ENCODE peak calls at places on chromosomes 6 and 20, in five cellular contexts. P is A549, W is GM12878, D is K562, A is HepG2. Y is an unnamed sample.

GRCh38 chr20:48722002-48722731 is 105.6 kb downstream of the PREX1 start:
- DNase-seq in P (no peak), W (no peak), D (no peak), A (no peak), Y (no peak)

GRCh38 chr6:28336284-28337024 is 506 bp upstream of the ZSCAN31 start:
- DNase-seq in P (no peak), W (peak; percentile 53), D (peak; percentile 48), A (peak; percentile 44), Y (no peak)

GRCh38 chr6:17994019-17994418 is 6.6 kb upstream of the KIF13A start:
- DNase-seq in P (no peak), W (no peak), D (no peak), A (no peak), Y (no peak)

GRCh38 chr20:1401431-1401907 is 8.6 kb upstream of the FKBP1A start:
- DNase-seq in P (no peak), W (no peak), D (no peak), A (peak; percentile 47), Y (no peak)

GRCh38 chr6:31304683-31305082 is 32.8 kb upstream of the HLA-C start:
- DNase-seq in P (no peak), W (no peak), D (no peak), A (no peak), Y (no peak)

GRCh38 chr20:41748756-41749582 is 130.8 kb upstream of the CHD6 start:
- DNase-seq in P (no peak), W (no peak), D (no peak), A (no peak), Y (no peak)

GRCh38 chr20:64145458-64146300 is 18.6 kb upstream of the MYT1 start:
- DNase-seq in P (no peak), W (no peak), D (peak; percentile 49), A (no peak), Y (peak; percentile 66)

GRCh38 chr6:132813173-132813856 is 1.1 kb upstream of the RPS12 start:
- DNase-seq in P (no peak), W (no peak), D (peak; percentile 37), A (peak; percentile 57), Y (peak; percentile 33)

GRCh38 chr20:46468508-46468907 is 44.9 kb downstream of the ZNF334 start:
- DNase-seq in P (no peak), W (no peak), D (peak; percentile 18), A (no peak), Y (no peak)

GRCh38 chr20:5863040-5863811 is 87.1 kb downstream of the TRMT6 start:
- DNase-seq in P (no peak), W (no peak), D (no peak), A (no peak), Y (no peak)

GRCh38 chr6:37417393-37417792 is 15.6 kb upstream of the CMTR1 start:
- DNase-seq in P (no peak), W (no peak), D (no peak), A (no peak), Y (no peak)

GRCh38 chr20:9051508-9051907 is 17.4 kb upstream of the PLCB4 start:
- DNase-seq in P (peak; percentile 75), W (no peak), D (peak; percentile 6), A (peak; percentile 43), Y (no peak)

GRCh38 chr6:16333580-16333979 is 95.2 kb downstream of the GMPR start:
- DNase-seq in P (no peak), W (no peak), D (no peak), A (no peak), Y (no peak)

GRCh38 chr6:40410792-40411191 is 176.4 kb downstream of the LRFN2 start:
- DNase-seq in P (no peak), W (no peak), D (no peak), A (no peak), Y (no peak)

GRCh38 chr20:408843-409696 is 971 bp downstream of the RBCK1 start:
- DNase-seq in P (no peak), W (no peak), D (no peak), A (no peak), Y (no peak)

GRCh38 chr6:814378-815347 is 121.7 kb upstream of the EXOC2 start:
- DNase-seq in P (no peak), W (no peak), D (no peak), A (no peak), Y (no peak)

GRCh38 chr20:64101731-64102621 is 5.4 kb downstream of the NPBWR2 start:
- DNase-seq in P (peak; percentile 79), W (no peak), D (peak; percentile 95), A (no peak), Y (peak; percentile 79)

GRCh38 chr6:16519265-16520242 is 241.7 kb downstream of the ATXN1 start:
- DNase-seq in P (no peak), W (no peak), D (no peak), A (peak; percentile 86), Y (no peak)

GRCh38 chr20:31842471-31843157 is 2.8 kb downstream of the FOXS1 start:
- DNase-seq in P (no peak), W (no peak), D (no peak), A (no peak), Y (no peak)

GRCh38 chr6:44661631-44662030 is 274.1 kb downstream of the CDC5L start:
- DNase-seq in P (no peak), W (no peak), D (no peak), A (no peak), Y (no peak)

DNA sequence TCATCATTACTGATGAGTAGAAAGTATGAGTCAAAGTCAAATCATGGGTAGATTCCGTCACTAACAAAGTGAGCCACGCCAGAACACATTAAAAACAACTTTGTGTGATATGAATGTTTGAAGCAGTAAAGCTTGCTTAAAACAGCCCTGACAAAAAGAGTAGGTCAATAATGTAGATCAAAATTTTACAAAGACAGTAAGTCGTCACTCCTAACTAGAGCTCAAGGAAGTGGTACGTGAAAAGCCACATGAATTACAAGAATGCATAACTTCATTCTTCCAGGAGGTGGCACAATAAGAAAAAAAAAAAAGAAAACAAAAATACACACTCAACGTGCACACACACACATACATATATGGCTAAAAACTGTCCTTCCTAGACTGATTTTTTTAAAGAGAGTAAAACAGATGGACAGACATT is 69.9 kb downstream of the HACE1 start:
- DNase-seq in P (peak; percentile 9), W (no peak), D (no peak), A (peak; percentile 18), Y (no peak)
- TF ChIP-seq ESRRA in P (no peak), W (no peak), D (no peak), A (no peak), Y (no peak)

GRCh38 chr6:52312461-52312860 is 27.9 kb upstream of the MCM3 start:
- DNase-seq in P (no peak), W (no peak), D (no peak), A (peak; percentile 58), Y (no peak)

GRCh38 chr6:52317841-52318581 is 33.5 kb upstream of the MCM3 start:
- DNase-seq in P (peak; percentile 13), W (peak; percentile 62), D (no peak), A (peak; percentile 63), Y (no peak)
- TF ChIP-seq ESRRA in P (no peak), W (no peak), D (peak; percentile 88), A (no peak), Y (no peak)

DNA sequence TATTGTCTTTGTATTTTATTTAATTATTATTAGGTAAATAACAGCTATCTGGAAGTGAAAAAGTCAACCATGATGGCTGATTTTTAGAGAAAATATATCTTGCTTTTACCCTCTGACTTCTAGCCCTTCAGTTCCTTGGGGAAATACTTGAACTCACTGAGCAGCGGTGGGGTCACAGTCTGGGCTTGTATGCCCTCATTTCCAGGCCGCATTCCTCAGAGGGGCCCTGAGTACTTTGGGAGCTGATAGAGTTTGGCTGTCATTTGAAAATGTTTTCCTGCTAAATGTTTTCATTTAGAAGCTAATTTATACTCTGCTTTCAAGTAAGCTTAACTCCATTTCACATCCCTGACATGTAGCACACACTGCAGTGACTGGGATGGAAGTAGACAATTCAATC is 1028.5 kb downstream of the KIF16B start:
- DNase-seq in P (no peak), W (no peak), D (no peak), A (no peak), Y (no peak)
- TF ChIP-seq ESRRA in P (no peak), W (no peak), D (no peak), A (no peak), Y (no peak)

GRCh38 chr6:158963020-158963808 is 36.8 kb downstream of the RSPH3 start:
- DNase-seq in P (no peak), W (no peak), D (no peak), A (no peak), Y (no peak)

GRCh38 chr6:158972241-158973233 is 27.5 kb downstream of the RSPH3 start:
- DNase-seq in P (peak; percentile 21), W (peak; percentile 31), D (peak; percentile 52), A (peak; percentile 47), Y (no peak)

GRCh38 chr6:158970640-158971291 is 29.2 kb downstream of the RSPH3 start:
- DNase-seq in P (no peak), W (no peak), D (no peak), A (no peak), Y (no peak)

GRCh38 chr6:158969148-158969547 is 30.9 kb downstream of the RSPH3 start:
- DNase-seq in P (no peak), W (no peak), D (no peak), A (no peak), Y (no peak)
- TF ChIP-seq ESRRA in P (no peak), W (no peak), D (no peak), A (no peak), Y (no peak)